ENCODE peak calls at places on chromosomes 13 and 19, in eight cellular contexts. D is HCT116; O is CD8-positive, alpha-beta T cell; T is lung; R is lower leg skin; Q is AG10803; J is lower lobe of right lung; L is fibroblast of lung. E is an unnamed sample.

GRCh38 chr19:5138606-5139594 is 170.0 kb downstream of the KDM4B start:
- DNase-seq in D (no peak), O (peak), R (no peak), L (peak), Q (peak), T (peak), J (peak), E (peak)

GRCh38 chr13:100510208-100510997 is 78.2 kb downstream of the GGACT start:
- DNase-seq in Q (no peak), T (no peak), J (no peak), D (no peak), R (no peak), O (no peak), L (no peak), E (no peak)

GRCh38 chr13:99382428-99383133 is 75.4 kb upstream of the GPR183 start:
- DNase-seq in D (no peak), L (no peak), Q (no peak), O (no peak), J (no peak), T (no peak), R (no peak), E (no peak)

GRCh38 chr13:99797716-99798115 is 173.9 kb downstream of the ZIC5 start:
- DNase-seq in L (no peak), R (no peak), O (no peak), T (no peak), J (no peak), Q (no peak), D (no peak), E (no peak)

GRCh38 chr13:76904507-76904906 is 18.3 kb upstream of the KCTD12 start:
- DNase-seq in T (no peak), J (no peak), Q (no peak), D (no peak), O (no peak), R (no peak), L (no peak), E (no peak)

GRCh38 chr13:51727634-51728274 is 76.2 kb downstream of the DHRS12 start:
- DNase-seq in O (no peak), D (no peak), Q (no peak), R (no peak), T (no peak), L (no peak), J (no peak), E (no peak)

GRCh38 chr13:44710576-44710975 is 134.4 kb upstream of the TSC22D1 start:
- DNase-seq in D (peak), O (no peak), J (no peak), L (peak), T (no peak), R (no peak), Q (peak), E (no peak)

GRCh38 chr19:55172741-55173140 is 6.3 kb upstream of the DNAAF3 start:
- DNase-seq in L (peak), R (no peak), O (no peak), T (no peak), Q (peak), D (no peak), J (no peak), E (no peak)

GRCh38 chr19:743168-743687 is 7.7 kb upstream of the MISP start:
- DNase-seq in T (no peak), R (no peak), D (no peak), O (no peak), L (no peak), Q (no peak), J (peak), E (no peak)

GRCh38 chr19:49004964-49005614 is 11.4 kb downstream of the RUVBL2 start:
- DNase-seq in R (no peak), L (no peak), O (no peak), D (no peak), Q (no peak), J (no peak), T (no peak), E (no peak)

GRCh38 chr13:20129076-20129475 is 31.8 kb downstream of the GJA3 start:
- DNase-seq in O (no peak), Q (no peak), R (peak), T (no peak), L (no peak), J (no peak), D (no peak), E (no peak)

GRCh38 chr13:90416519-90416918 is 931.0 kb upstream of the MIR17HG start:
- DNase-seq in T (no peak), J (no peak), L (peak), O (no peak), D (no peak), R (no peak), Q (peak), E (no peak)

GRCh38 chr13:69737129-69737935 is 370.3 kb upstream of the ATXN8OS start:
- DNase-seq in L (no peak), R (no peak), D (no peak), J (no peak), T (no peak), Q (no peak), O (no peak), E (no peak)

GRCh38 chr19:6773323-6773931 is 919 bp downstream of the VAV1 start:
- DNase-seq in J (peak), D (no peak), Q (no peak), L (no peak), R (no peak), O (peak), T (peak), E (peak)

GRCh38 chr13:113820813-113821651 is 42.8 kb downstream of the GAS6 start:
- DNase-seq in D (no peak), L (peak), R (peak), J (no peak), O (no peak), T (peak), Q (peak), E (no peak)

GRCh38 chr13:42266464-42266863 is 5.5 kb upstream of the AKAP11 start:
- DNase-seq in T (no peak), O (no peak), D (no peak), Q (peak), J (no peak), R (no peak), L (peak), E (no peak)

GRCh38 chr19:42693760-42694350 is 46.4 kb downstream of the PSG3 start:
- DNase-seq in Q (peak), T (no peak), L (peak), O (no peak), D (peak), J (no peak), R (no peak), E (no peak)

GRCh38 chr13:35791191-35791902 is 314.9 kb upstream of the MAB21L1 start:
- DNase-seq in D (no peak), O (no peak), L (peak), R (no peak), Q (peak), J (no peak), T (no peak), E (no peak)

GRCh38 chr19:53422551-53422950 is 9.2 kb upstream of the ZNF761 start:
- DNase-seq in R (no peak), T (no peak), Q (no peak), O (no peak), D (no peak), L (no peak), J (no peak), E (no peak)

GRCh38 chr19:48837081-48837524 is 812 bp upstream of the HSD17B14 start:
- DNase-seq in T (peak), D (peak), R (peak), Q (peak), J (peak), L (peak), O (peak), E (peak)

DNA sequence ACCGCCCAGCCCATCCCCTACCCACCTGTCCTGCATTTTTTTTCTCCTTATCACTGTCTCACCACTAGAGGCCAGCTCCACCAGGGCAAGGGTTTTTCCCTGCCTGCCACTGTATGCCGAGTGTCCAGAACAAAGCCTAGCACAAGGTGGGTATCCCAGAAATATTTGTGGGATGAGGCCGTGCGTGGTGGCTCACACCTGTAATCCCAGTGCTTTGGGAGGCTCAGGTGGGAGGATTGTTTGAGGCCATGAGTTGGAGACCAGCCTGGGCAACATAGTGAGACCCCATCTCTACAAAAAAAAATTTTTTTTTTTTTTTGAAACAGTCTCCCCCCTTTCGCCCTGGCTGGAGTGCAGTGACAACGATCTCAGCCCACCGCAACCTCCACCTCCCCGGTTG is 2.9 kb upstream of the MRI1 start:
- DNase-seq in R (no peak), L (no peak), T (no peak), D (no peak), O (no peak), Q (no peak), J (no peak), E (no peak)
- TF ChIP-seq CTCF in R (no peak), L (no peak), T (no peak), D (no peak), O (no peak), Q (peak), J (no peak), E (no peak)

DNA sequence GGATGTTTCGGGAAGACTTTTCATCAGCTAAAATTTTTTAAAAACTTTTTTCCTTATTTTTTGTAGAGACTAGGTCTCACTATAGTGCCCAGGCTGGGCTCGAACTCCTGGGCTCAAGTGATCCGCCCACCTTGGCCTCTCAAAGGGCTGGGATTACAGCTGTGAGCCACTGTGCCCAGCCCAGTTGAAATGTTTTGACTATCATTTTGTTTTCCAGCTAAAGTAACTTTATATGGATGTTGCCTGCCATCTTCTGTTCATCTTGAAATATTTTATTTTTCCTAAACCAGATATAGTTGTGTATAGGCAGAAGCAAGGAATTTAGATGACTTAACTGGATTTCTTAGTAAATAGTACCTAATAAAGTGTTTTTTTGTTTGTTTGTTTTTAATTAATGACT is 7.0 kb downstream of the CAB39L start:
- DNase-seq in Q (peak), D (no peak), J (no peak), O (no peak), R (no peak), L (peak), T (no peak), E (no peak)
- TF ChIP-seq CTCF in Q (peak), D (peak), J (no peak), O (no peak), R (no peak), L (no peak), T (no peak), E (no peak)

GRCh38 chr13:46288570-46289259 is 77.0 kb downstream of the LRRC63 start:
- DNase-seq in D (peak), J (no peak), Q (peak), O (no peak), T (no peak), L (peak), R (no peak), E (no peak)
- TF ChIP-seq CTCF in D (peak), J (peak), Q (peak), O (peak), T (peak), L (peak), R (no peak), E (no peak)

DNA sequence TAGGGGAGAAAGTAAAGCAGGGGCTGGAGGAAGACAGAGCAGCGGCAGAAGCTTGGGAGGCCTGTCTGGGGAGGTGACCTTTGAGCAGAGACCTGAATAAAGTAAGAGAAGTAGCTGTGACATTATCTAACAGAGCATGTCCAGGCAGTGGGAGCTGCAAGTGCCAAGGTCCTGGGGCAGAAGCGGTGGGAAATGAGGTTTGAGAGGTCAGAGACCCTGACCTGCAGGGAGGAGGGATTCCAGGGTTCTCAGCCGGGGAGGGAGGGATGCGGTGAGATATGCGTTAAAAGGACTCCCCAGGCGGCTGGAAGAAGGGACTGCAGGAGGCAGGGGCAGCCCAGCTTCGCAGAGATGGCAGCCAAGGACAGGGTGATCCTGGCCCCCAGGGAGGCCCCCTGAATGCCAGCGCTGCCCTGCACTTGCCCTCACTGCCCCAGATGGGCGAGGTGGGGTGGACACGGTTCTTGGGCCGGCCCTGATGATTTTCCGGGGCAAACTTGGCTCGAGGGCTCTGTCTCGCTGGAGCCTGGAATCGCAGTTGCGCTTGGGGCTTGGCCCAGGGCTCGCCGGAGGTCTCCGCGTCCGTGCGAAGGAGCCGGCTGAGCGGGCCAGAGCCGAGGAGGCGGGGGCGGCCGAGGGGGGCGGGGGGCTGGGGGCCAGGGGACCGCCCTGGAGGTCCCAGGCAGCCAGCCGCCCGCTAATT is 3.2 kb downstream of the CRLF1 start:
- DNase-seq in J (no peak), Q (peak), T (no peak), O (no peak), D (no peak), R (peak), L (peak), E (no peak)
- TF ChIP-seq CTCF in J (peak), Q (peak), T (no peak), O (no peak), D (no peak), R (no peak), L (peak), E (no peak)

GRCh38 chr13:84912720-84913119 is 886.5 kb downstream of the SLITRK6 start:
- DNase-seq in T (no peak), R (no peak), J (no peak), O (no peak), L (no peak), D (no peak), Q (no peak), E (no peak)

DNA sequence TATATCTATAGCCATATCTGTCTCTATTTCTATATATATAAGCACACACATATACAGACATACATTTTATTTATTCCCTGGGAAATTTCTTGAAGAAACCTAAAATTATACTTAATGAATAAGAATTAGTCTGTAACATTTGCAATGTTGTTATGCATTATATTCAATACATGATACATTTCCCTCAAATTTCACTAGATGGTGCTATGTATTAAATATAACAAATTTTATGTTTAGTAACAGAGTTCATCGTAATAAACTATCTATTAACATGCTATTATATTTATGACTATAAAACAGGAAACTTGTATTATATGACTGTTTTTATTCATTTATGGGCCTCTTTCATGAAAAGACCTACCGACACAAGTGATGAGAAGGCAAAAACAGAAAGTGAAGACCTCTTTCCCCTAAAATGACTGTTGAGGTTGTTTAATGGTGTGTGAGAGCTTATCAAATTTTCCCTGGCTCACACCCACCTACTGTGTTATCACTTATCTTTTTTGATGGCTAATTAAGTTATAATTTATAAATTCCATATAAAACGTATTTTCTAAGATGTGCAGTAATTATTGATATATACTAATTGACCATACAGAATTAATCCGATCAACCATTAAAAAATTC is 881.9 kb downstream of the SLITRK6 start:
- DNase-seq in D (no peak), J (no peak), L (peak), T (no peak), Q (peak), R (no peak), O (no peak), E (no peak)
- TF ChIP-seq CTCF in D (peak), J (peak), L (peak), T (no peak), Q (peak), R (no peak), O (no peak), E (no peak)

GRCh38 chr19:2477732-2478191 is 1.8 kb downstream of the GADD45B start:
- DNase-seq in R (no peak), O (no peak), L (peak), D (no peak), T (peak), J (peak), Q (peak), E (peak)
- TF ChIP-seq CTCF in R (no peak), O (no peak), L (no peak), D (no peak), T (no peak), J (no peak), Q (no peak), E (no peak)

DNA sequence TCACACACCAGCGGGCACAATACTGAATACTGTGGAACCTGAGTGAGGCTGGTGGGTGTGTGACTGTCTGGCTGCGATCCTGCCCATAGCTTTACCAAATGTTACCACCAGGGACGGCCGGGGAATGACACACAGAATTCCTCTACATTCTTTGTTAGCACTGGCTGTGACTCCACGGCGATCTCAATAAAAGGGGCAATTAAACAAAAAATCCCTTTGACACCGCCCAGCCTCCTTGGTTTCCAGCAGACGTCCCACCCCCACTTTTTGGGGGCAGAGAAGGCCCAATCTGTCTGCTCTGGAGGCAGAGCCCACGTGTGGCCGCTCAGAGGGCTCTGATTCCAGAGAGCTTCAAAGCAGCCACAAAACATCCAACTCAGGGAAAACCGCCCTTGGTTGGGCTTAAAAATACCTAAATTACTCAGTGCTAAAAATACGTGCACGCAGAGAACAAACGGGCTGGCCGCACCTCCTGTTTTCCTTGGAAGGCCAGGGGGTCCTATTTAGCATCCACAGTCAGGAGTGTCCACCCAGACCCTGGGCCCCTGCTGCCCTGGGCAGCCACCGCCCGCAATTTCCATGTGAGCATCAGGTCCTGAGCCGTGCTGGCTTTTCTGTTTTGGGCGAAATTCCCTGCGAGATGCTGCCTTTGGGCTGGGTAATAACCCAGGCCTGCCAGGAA is 47.8 kb downstream of the GADD45B start:
- DNase-seq in D (no peak), J (no peak), R (no peak), Q (peak), O (no peak), L (peak), T (no peak), E (no peak)
- TF ChIP-seq CTCF in D (no peak), J (no peak), R (no peak), Q (peak), O (no peak), L (peak), T (no peak), E (no peak)

E was measured in activated B cell treated with CpG ODN at 0.5 μM for 24 hours.